ENCODE peak calls at places on chromosomes 4 and X, in four cellular contexts. Z, X, Y and L are unnamed samples. For H3K4me1, the result is how much of the 10 kb centered on the place peaks cover.

GRCh38 chrX:19540076-19540475 is 24.8 kb upstream of the MAP3K15 start:
- DNase-seq in X (no peak), Y (no peak), Z (no peak), L (no peak)

GRCh38 chr4:25795566-25796454 is 67.0 kb downstream of the SEL1L3 start:
- DNase-seq in Z (no peak), Y (peak), X (peak), L (peak)

GRCh38 chr4:60296381-60296780 is 903.7 kb upstream of the ADGRL3 start:
- DNase-seq in Z (no peak), Y (no peak), X (no peak), L (no peak)

GRCh38 chr4:173167793-173168395 is 717 bp upstream of the GALNT7 start:
- DNase-seq in Y (no peak), X (no peak), Z (no peak), L (no peak)

GRCh38 chr4:25792200-25792791 is 70.5 kb downstream of the SEL1L3 start:
- DNase-seq in Z (no peak), X (no peak), Y (peak), L (no peak)

GRCh38 chrX:153681175-153681574 is 6.6 kb upstream of the SLC6A8 start:
- DNase-seq in Z (no peak), X (no peak), Y (no peak), L (no peak)

GRCh38 chrX:77930581-77930980 is 20.1 kb downstream of the ATP7A start:
- DNase-seq in X (no peak), Z (no peak), Y (no peak), L (no peak)

GRCh38 chr4:81335221-81335912 is 120.3 kb upstream of the PRKG2 start:
- DNase-seq in Y (no peak), X (no peak), Z (no peak), L (no peak)

GRCh38 chrX:148659481-148659880 is 159.1 kb downstream of the AFF2 start:
- DNase-seq in Y (no peak), X (no peak), Z (no peak), L (no peak)

GRCh38 chrX:48665991-48666390 is 17.6 kb upstream of the WAS start:
- DNase-seq in X (no peak), Y (no peak), Z (no peak), L (no peak)

GRCh38 chrX:32041181-32041580 is 969.3 kb upstream of the FTHL17 start:
- DNase-seq in Y (no peak), X (no peak), Z (no peak), L (no peak)

GRCh38 chr4:3766791-3767561 is 791 bp downstream of the ADRA2C start:
- DNase-seq in Z (no peak), X (no peak), Y (no peak), L (no peak)

GRCh38 chr4:24003476-24003875 is 113.6 kb upstream of the PPARGC1A start:
- DNase-seq in Z (no peak), X (no peak), Y (no peak), L (no peak)

GRCh38 chr4:1246901-1247810 is 1.8 kb downstream of the CTBP1 start:
- DNase-seq in Y (no peak), X (no peak), Z (no peak), L (no peak)

GRCh38 chr4:1038948-1039492 is 27.6 kb downstream of the FGFRL1 start:
- DNase-seq in Z (no peak), X (no peak), Y (peak), L (no peak)

GRCh38 chr4:151329217-151330007 is 4.0 kb upstream of the SH3D19 start:
- DNase-seq in Z (no peak), X (no peak), Y (no peak), L (no peak)

GRCh38 chr4:129213692-129214091 is 117.7 kb downstream of the C4orf33 start:
- DNase-seq in Z (no peak), X (no peak), Y (no peak), L (no peak)

GRCh38 chrX:49701948-49702347 is 6.2 kb upstream of the PAGE1 start:
- DNase-seq in Z (no peak), X (no peak), Y (no peak), L (no peak)

GRCh38 chr4:184897807-184898388 is 72.1 kb upstream of the ACSL1 start:
- DNase-seq in Z (no peak), X (no peak), Y (no peak), L (no peak)

GRCh38 chr4:2829321-2829932 is 14.2 kb upstream of the ADD1 start:
- DNase-seq in X (no peak), Z (no peak), Y (no peak), L (no peak)

GRCh38 chr4:187209921-187210613 is 486.4 kb upstream of the FAT1 start:
- DNase-seq in Y (no peak), Z (no peak), X (no peak), L (no peak)

GRCh38 chrX:65601530-65602281 is 65.7 kb upstream of the MSN start:
- DNase-seq in Y (peak), X (no peak), Z (no peak), L (no peak)

GRCh38 chrX:107677501-107677901 is 49.2 kb downstream of the PRPS1 start:
- DNase-seq in Z (no peak), Y (no peak), X (no peak), L (no peak)

GRCh38 chrX:107677909-107678308 is 49.6 kb downstream of the PRPS1 start:
- DNase-seq in Z (no peak), Y (no peak), X (no peak), L (no peak)

GRCh38 chrX:107675823-107676555 is 47.7 kb downstream of the PRPS1 start:
- DNase-seq in Y (no peak), Z (no peak), X (no peak), L (no peak)

GRCh38 chrX:107676559-107677378 is 48.5 kb downstream of the PRPS1 start:
- DNase-seq in Y (no peak), Z (no peak), X (no peak), L (no peak)

DNA sequence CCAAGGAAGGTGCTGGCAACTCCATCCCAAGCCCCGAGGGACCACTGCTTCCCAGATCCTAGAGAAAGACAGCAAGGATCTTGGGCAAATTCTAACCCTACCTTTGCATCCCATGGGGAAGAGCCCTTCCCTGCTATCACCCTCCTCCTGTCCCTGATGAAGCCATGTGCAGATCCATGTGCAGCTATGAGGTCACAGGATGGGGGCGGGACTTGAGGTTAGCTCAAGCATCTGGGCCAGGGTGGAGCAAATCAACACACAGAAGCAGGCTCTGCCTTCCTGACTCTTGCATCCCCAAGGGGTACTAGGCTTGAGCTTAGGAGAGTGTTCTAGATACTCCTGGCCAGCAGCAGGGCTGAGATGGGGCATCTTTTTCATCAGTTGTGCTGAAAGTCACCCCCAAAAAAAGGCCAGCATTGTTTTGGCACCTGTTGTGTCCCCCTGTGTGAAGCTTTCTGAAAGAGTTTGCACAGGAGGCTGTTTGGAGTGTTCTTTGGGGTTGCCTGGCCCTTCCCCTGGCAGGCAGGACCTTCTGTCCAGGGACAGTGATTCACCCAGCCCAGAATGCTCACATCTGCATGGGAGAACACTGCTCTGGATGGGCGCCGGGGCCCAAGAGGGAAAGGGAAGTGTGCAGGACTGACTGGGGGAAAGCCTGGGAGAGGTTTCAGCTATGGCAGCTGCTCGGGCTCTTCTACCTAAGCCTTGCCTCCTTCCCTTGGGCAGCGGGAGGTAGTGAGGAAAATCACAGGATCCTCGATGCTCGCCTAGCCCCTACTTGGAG is 50.8 kb downstream of the PRPS1 start:
- DNase-seq in Y (no peak), X (no peak), Z (no peak), L (no peak)
- H3K4me1 ChIP-seq in Y (under half), X (under half), Z (under half), L (under half)

GRCh38 chr4:170080496-170080895 is 9.3 kb downstream of the AADAT start:
- DNase-seq in Z (no peak), Y (no peak), X (no peak), L (no peak)
- TF ChIP-seq ZNF274 in Z (no peak), Y (no peak), X (no peak), L (no peak)

GRCh38 chr4:6327220-6327917 is 57.7 kb downstream of the WFS1 start:
- DNase-seq in X (peak), Z (no peak), Y (peak), L (no peak)

GRCh38 chr4:6325791-6326290 is 56.2 kb downstream of the WFS1 start:
- DNase-seq in Y (no peak), Z (no peak), X (no peak), L (no peak)

GRCh38 chr4:6324461-6324998 is 54.9 kb downstream of the WFS1 start:
- DNase-seq in Y (no peak), Z (no peak), X (no peak), L (no peak)

GRCh38 chr4:6326312-6327060 is 56.8 kb downstream of the WFS1 start:
- DNase-seq in Z (no peak), Y (no peak), X (no peak), L (no peak)

GRCh38 chr4:6324999-6325790 is 55.5 kb downstream of the WFS1 start:
- DNase-seq in Y (no peak), X (no peak), Z (no peak), L (no peak)
- TF ChIP-seq SUZ12 in Y (no peak), X (no peak), Z (no peak), L (no peak)

DNA sequence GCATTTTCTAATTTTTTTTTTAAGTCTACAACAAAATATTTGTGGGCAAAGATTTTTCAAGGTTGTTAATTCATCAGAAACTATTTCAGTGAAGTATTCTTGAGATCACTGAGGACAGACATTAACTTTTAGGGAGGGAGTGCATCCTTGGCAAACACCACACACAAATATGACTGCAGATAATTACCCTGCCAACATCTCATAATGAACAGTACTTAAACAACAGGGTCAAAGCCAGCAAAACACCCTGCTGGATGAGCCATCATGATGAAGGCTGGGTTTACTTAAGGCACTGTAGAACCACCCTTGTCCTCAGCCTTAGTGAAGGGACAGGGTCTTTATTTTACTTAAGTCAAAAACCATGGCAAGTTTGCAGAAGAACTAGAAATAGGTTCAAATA is 28.4 kb downstream of the TAPT1 start:
- DNase-seq in Z (no peak), X (no peak), Y (no peak), L (no peak)
- H3K4me1 ChIP-seq in Z (under half), X (under half), Y (under half), L (under half)

GRCh38 chr4:95510877-95511276 is 37.9 kb downstream of the UNC5C start:
- DNase-seq in Z (no peak), Y (no peak), X (no peak), L (no peak)
- TF ChIP-seq ZNF274 in Z (no peak), Y (no peak), X (no peak), L (no peak)

DNA sequence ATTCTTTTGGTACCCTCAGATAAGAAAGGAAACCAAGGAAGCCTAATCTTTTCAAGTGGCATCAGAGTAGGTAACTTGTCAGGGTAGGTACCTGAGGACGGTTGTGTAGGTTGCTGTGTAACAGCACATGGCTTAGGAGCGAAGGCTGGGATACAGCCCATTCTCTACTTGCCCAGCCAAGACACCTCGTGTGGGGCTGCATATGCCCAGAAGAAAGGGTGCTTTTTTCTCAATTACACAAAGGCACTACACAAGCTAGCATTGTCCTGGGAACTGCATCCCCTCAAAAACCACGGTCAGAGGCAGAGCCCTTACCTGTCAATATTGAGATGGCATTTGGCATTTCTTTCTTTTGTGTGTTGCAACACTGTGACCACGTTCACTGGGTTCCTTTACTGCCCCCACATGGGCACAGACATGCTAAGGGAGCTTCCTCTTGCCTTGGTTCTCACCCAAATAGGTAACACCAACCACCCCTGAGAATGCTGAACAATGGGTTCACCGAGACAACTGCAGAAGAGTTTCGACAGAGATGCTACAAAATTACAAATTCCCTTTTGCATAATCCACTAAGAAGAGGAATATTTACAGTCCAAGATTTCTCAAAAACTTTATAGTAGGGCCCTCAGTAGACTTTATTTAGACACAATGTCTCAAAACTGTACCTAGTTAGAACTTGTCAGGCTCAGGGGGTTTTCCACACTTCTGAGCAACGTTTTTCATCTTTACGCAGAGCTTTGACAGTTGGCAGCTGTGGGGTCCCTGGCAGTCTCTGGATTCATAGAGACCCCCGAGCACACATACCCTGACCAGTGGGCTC is 35.8 kb upstream of the TNIP3 start:
- DNase-seq in Y (no peak), Z (peak), X (no peak), L (no peak)
- TF ChIP-seq SUZ12 in Y (no peak), Z (no peak), X (no peak), L (no peak)

GRCh38 chr4:83268491-83268890 is 16.1 kb downstream of the COQ2 start:
- DNase-seq in Z (no peak), Y (no peak), X (no peak), L (no peak)
- H3K4me1 ChIP-seq in Z (under half), Y (under half), X (under half), L (under half)